ENCODE peak calls at places on chromosomes 11 and 22, in six cellular contexts. Q is adipocyte, C is tibial artery, M is heart left ventricle, P is left ventricle myocardium inferior, L is IMR-90. D is an unnamed sample.
A peak's percentile ranks its signal among the peaks of the same experiment; 100 is the strongest.

GRCh38 chr22:41445171-41446056 is 1.2 kb downstream of the TOB2 start:
- DNase-seq in P (peak; percentile 44), Q (peak; percentile 49), M (peak; percentile 51), L (no peak), C (no peak), D (peak; percentile 44)

GRCh38 chr11:83681944-83682644 is 395.9 kb upstream of the CCDC90B start:
- DNase-seq in L (no peak), P (no peak), Q (no peak), M (no peak), C (no peak), D (no peak)

GRCh38 chr11:413120-414081 is 1.4 kb downstream of the SIGIRR start:
- DNase-seq in P (no peak), M (peak; percentile 10), C (no peak), Q (no peak), L (no peak), D (no peak)

GRCh38 chr11:16226245-16226644 is 130.1 kb downstream of the SOX6 start:
- DNase-seq in M (peak; percentile 46), L (peak; percentile 67), C (no peak), P (peak; percentile 52), Q (peak; percentile 32), D (peak; percentile 34)

GRCh38 chr11:70077411-70078094 is 564 bp upstream of the ANO1 start:
- DNase-seq in L (no peak), Q (no peak), C (peak; percentile 16), M (no peak), P (no peak), D (no peak)

GRCh38 chr11:26465270-26465669 is 106.8 kb downstream of the MUC15 start:
- DNase-seq in P (no peak), Q (no peak), L (no peak), C (no peak), M (no peak), D (no peak)

GRCh38 chr11:120642196-120642894 is 130.8 kb downstream of the GRIK4 start:
- DNase-seq in L (no peak), Q (no peak), P (no peak), M (no peak), C (no peak), D (no peak)

GRCh38 chr11:119905162-119905561 is 176.2 kb upstream of the NECTIN1 start:
- DNase-seq in P (no peak), C (no peak), M (no peak), L (no peak), Q (no peak), D (no peak)

GRCh38 chr11:108135845-108136599 is 14.7 kb downstream of the ACAT1 start:
- DNase-seq in C (no peak), P (no peak), L (peak; percentile 10), M (no peak), Q (peak; percentile 29), D (peak; percentile 31)

GRCh38 chr11:12046636-12047236 is 38.3 kb upstream of the DKK3 start:
- DNase-seq in L (no peak), Q (no peak), M (no peak), P (no peak), C (no peak), D (no peak)

GRCh38 chr11:44090539-44090938 is 4.9 kb upstream of the EXT2 start:
- DNase-seq in C (no peak), L (no peak), M (no peak), P (no peak), Q (no peak), D (no peak)

GRCh38 chr11:100459791-100460190 is 227.3 kb upstream of the ARHGAP42 start:
- DNase-seq in Q (no peak), L (no peak), C (no peak), M (no peak), P (no peak), D (peak; percentile 58)

GRCh38 chr11:112785717-112786116 is 175.5 kb upstream of the NCAM1 start:
- DNase-seq in L (peak; percentile 11), P (no peak), M (peak; percentile 52), C (peak; percentile 64), Q (peak; percentile 2), D (no peak)

GRCh38 chr11:36363361-36364272 is 67.5 kb downstream of the PRR5L start:
- DNase-seq in C (no peak), L (no peak), P (no peak), M (no peak), Q (no peak), D (no peak)

GRCh38 chr11:47185305-47186075 is 744 bp downstream of the PACSIN3 start:
- DNase-seq in P (peak; percentile 84), M (peak; percentile 84), C (no peak), L (peak; percentile 37), Q (peak; percentile 81), D (peak; percentile 57)

GRCh38 chr11:106087815-106088435 is 10.5 kb downstream of the AASDHPPT start:
- DNase-seq in Q (peak; percentile 82), P (peak; percentile 22), C (peak; percentile 53), L (peak; percentile 65), M (peak; percentile 15), D (peak; percentile 69)

GRCh38 chr11:44729718-44730117 is 3.0 kb downstream of the TSPAN18 start:
- DNase-seq in M (no peak), C (no peak), L (no peak), Q (no peak), P (no peak), D (no peak)

GRCh38 chr11:27282806-27283205 is 80.2 kb downstream of the CCDC34 start:
- DNase-seq in Q (peak; percentile 47), C (no peak), P (no peak), M (no peak), L (no peak), D (no peak)

GRCh38 chr11:121194731-121195596 is 93.9 kb downstream of the TECTA start:
- DNase-seq in Q (peak; percentile 86), M (peak; percentile 29), C (peak; percentile 41), L (peak; percentile 64), P (no peak), D (peak; percentile 71)

GRCh38 chr11:107545101-107545514 is 20.4 kb downstream of the ALKBH8 start:
- DNase-seq in L (peak; percentile 63), Q (peak; percentile 25), P (no peak), C (no peak), M (no peak), D (peak; percentile 28)

GRCh38 chr22:46007003-46007847 is 30.3 kb upstream of the WNT7B start:
- DNase-seq in L (peak; percentile 72), M (peak; percentile 69), Q (peak; percentile 58), C (peak; percentile 68), P (peak; percentile 63), D (peak; percentile 72)

GRCh38 chr11:838441-839279 is 3.7 kb downstream of the POLR2L start:
- DNase-seq in L (no peak), P (no peak), M (no peak), C (no peak), Q (peak; percentile 38), D (no peak)

GRCh38 chr22:17638182-17638431 is 450 bp upstream of the BCL2L13 start:
- DNase-seq in M (no peak), L (no peak), C (peak; percentile 32), Q (no peak), P (no peak), D (no peak)

GRCh38 chr11:86955674-86956522 is 703 bp upstream of the FZD4 start:
- DNase-seq in M (peak; percentile 90), P (peak; percentile 90), L (peak; percentile 61), C (peak; percentile 91), Q (peak; percentile 89), D (peak; percentile 88)

GRCh38 chr11:62694455-62695167 is 5.3 kb upstream of the LRRN4CL start:
- DNase-seq in Q (peak; percentile 92), L (peak; percentile 82), P (peak; percentile 70), C (peak; percentile 88), M (peak; percentile 80), D (peak; percentile 85)

GRCh38 chr11:78156081-78156844 is 16.8 kb upstream of the ALG8 start:
- DNase-seq in Q (peak; percentile 15), L (no peak), M (no peak), P (no peak), C (no peak), D (no peak)

GRCh38 chr11:28250192-28250591 is 142.0 kb downstream of the METTL15 start:
- DNase-seq in M (no peak), C (no peak), Q (no peak), P (no peak), L (no peak), D (no peak)

GRCh38 chr11:117633976-117634755 is 162.8 kb downstream of the DSCAML1 start:
- DNase-seq in M (no peak), L (no peak), Q (no peak), P (no peak), C (no peak), D (no peak)

GRCh38 chr11:6472934-6473333 is 807 bp downstream of the TRIM3 start:
- DNase-seq in C (no peak), M (no peak), Q (no peak), L (no peak), P (no peak), D (no peak)

GRCh38 chr22:23033116-23033905 is 37.0 kb upstream of the GNAZ start:
- DNase-seq in P (no peak), C (no peak), M (no peak), L (no peak), Q (no peak), D (no peak)

GRCh38 chr11:88059326-88059725 is 115.9 kb downstream of the RAB38 start:
- DNase-seq in M (no peak), L (no peak), Q (no peak), C (no peak), P (no peak), D (no peak)
- H3K4me3 ChIP-seq in M (no peak overlapping the region), L (no peak overlapping the region), Q (no peak overlapping the region), C (no peak overlapping the region), P (no peak overlapping the region), D (no peak overlapping the region)

GRCh38 chr11:2394818-2395105 is 5.8 kb upstream of the TSSC4 start:
- DNase-seq in Q (no peak), C (no peak), L (no peak), M (no peak), P (no peak), D (no peak)
- H3K4me3 ChIP-seq in Q (no peak overlapping the region), C (no peak overlapping the region), L (no peak overlapping the region), M (no peak overlapping the region), P (no peak overlapping the region), D (no peak overlapping the region)

GRCh38 chr22:43996170-43996980 is 27.7 kb upstream of the PARVB start:
- DNase-seq in P (peak; percentile 69), L (no peak), C (peak; percentile 61), Q (no peak), M (peak; percentile 58), D (no peak)
- H3K4me3 ChIP-seq in P (peak overlapping the region; percentile 48), L (no peak overlapping the region), C (no peak overlapping the region), Q (no peak overlapping the region), M (peak overlapping the region; percentile 3), D (no peak overlapping the region)

GRCh38 chr22:39958009-39958711 is 2.0 kb upstream of the TMA7B start:
- DNase-seq in L (no peak), P (no peak), Q (no peak), M (no peak), C (no peak), D (no peak)

GRCh38 chr22:39953101-39953500 is 7.1 kb upstream of the TMA7B start:
- DNase-seq in L (no peak), M (no peak), Q (no peak), C (no peak), P (no peak), D (no peak)

GRCh38 chr22:39956932-39957664 is 3.1 kb upstream of the TMA7B start:
- DNase-seq in P (no peak), C (no peak), Q (no peak), M (no peak), L (no peak), D (no peak)

GRCh38 chr22:39954584-39955055 is 5.6 kb upstream of the TMA7B start:
- DNase-seq in M (no peak), C (no peak), L (peak; percentile 94), P (no peak), Q (peak; percentile 68), D (peak; percentile 87)

GRCh38 chr22:39955675-39956074 is 4.5 kb upstream of the TMA7B start:
- DNase-seq in C (no peak), P (no peak), L (no peak), M (no peak), Q (no peak), D (no peak)
- H3K4me3 ChIP-seq in C (no peak overlapping the region), P (no peak overlapping the region), L (no peak overlapping the region), M (no peak overlapping the region), Q (no peak overlapping the region), D (no peak overlapping the region)